ENCODE peak calls at places on chromosomes 1 and 21, in seven cellular contexts. C, I, X, Y, J, V and W are unnamed samples.

GRCh38 chr1:61782771-61783170 is 40.5 kb downstream of the PATJ start:
- DNase-seq in C (no peak), I (no peak), X (no peak), Y (peak), J (no peak), V (peak), W (no peak)

GRCh38 chr1:53625049-53625448 is 113.9 kb downstream of the GLIS1 start:
- DNase-seq in C (no peak), I (no peak), X (no peak), Y (no peak), J (peak), V (no peak), W (no peak)

GRCh38 chr1:6614019-6614952 is 755 bp downstream of the PHF13 start:
- DNase-seq in C (no peak), I (peak), X (no peak), Y (peak), J (no peak), V (peak), W (peak)

GRCh38 chr1:172343246-172344099 is 77.0 kb upstream of the C1orf105 start:
- DNase-seq in C (no peak), I (no peak), X (no peak), Y (peak), J (no peak), V (no peak), W (no peak)

GRCh38 chr1:7727816-7728477 is 43.1 kb upstream of the VAMP3 start:
- DNase-seq in C (no peak), I (no peak), X (no peak), Y (no peak), J (peak), V (no peak), W (no peak)

GRCh38 chr1:37945743-37946702 is 830 bp downstream of the INPP5B start:
- DNase-seq in C (no peak), I (peak), X (peak), Y (no peak), J (no peak), V (no peak), W (peak)

GRCh38 chr1:169601096-169601881 is 15.0 kb upstream of the F5 start:
- DNase-seq in C (no peak), I (no peak), X (no peak), Y (peak), J (no peak), V (no peak), W (no peak)

GRCh38 chr1:41868241-41868953 is 50.3 kb downstream of the HIVEP3 start:
- DNase-seq in C (no peak), I (no peak), X (no peak), Y (peak), J (no peak), V (no peak), W (no peak)

GRCh38 chr1:10980841-10981727 is 31.4 kb upstream of the TARDBP start:
- DNase-seq in C (no peak), I (peak), X (no peak), Y (no peak), J (peak), V (no peak), W (no peak)

GRCh38 chr1:76254165-76255043 is 179.9 kb downstream of the ST6GALNAC3 start:
- DNase-seq in C (no peak), I (no peak), X (no peak), Y (no peak), J (no peak), V (no peak), W (no peak)

GRCh38 chr21:26934383-26934782 is 32.5 kb downstream of the ADAMTS5 start:
- DNase-seq in C (no peak), I (no peak), X (no peak), Y (no peak), J (no peak), V (no peak), W (no peak)

GRCh38 chr1:150009604-150010387 is 730 bp downstream of the OTUD7B start:
- DNase-seq in C (peak), I (peak), X (peak), Y (peak), J (no peak), V (peak), W (peak)

GRCh38 chr1:235901461-235901860 is 34.8 kb upstream of the LYST start:
- DNase-seq in C (no peak), I (no peak), X (no peak), Y (no peak), J (no peak), V (no peak), W (no peak)

GRCh38 chr1:11981378-11982009 is 1.2 kb downstream of the MFN2 start:
- DNase-seq in C (no peak), I (no peak), X (no peak), Y (no peak), J (no peak), V (no peak), W (no peak)

GRCh38 chr21:31370893-31371652 is 27.0 kb upstream of the TIAM1 start:
- DNase-seq in C (no peak), I (peak), X (no peak), Y (no peak), J (no peak), V (no peak), W (no peak)

GRCh38 chr1:174022976-174023277 is 770 bp upstream of the RC3H1 start:
- DNase-seq in C (no peak), I (no peak), X (no peak), Y (no peak), J (no peak), V (no peak), W (no peak)

GRCh38 chr1:200890818-200891773 is 3.6 kb upstream of the INAVA start:
- DNase-seq in C (peak), I (no peak), X (peak), Y (peak), J (no peak), V (no peak), W (peak)

GRCh38 chr1:183223467-183223866 is 37.4 kb downstream of the LAMC2 start:
- DNase-seq in C (no peak), I (no peak), X (no peak), Y (no peak), J (no peak), V (no peak), W (no peak)

GRCh38 chr21:43280949-43281633 is 112.3 kb downstream of the CRYAA start:
- DNase-seq in C (no peak), I (peak), X (no peak), Y (no peak), J (no peak), V (no peak), W (no peak)

GRCh38 chr1:184649500-184649899 is 105.2 kb downstream of the EDEM3 start:
- DNase-seq in C (no peak), I (no peak), X (no peak), Y (peak), J (no peak), V (no peak), W (no peak)

GRCh38 chr1:194889310-194889709 is 1702.9 kb upstream of the B3GALT2 start:
- DNase-seq in C (no peak), I (no peak), X (no peak), Y (peak), J (no peak), V (no peak), W (no peak)

GRCh38 chr21:45444385-45444784 is 39.4 kb downstream of the COL18A1 start:
- DNase-seq in C (no peak), I (no peak), X (no peak), Y (no peak), J (no peak), V (no peak), W (no peak)

GRCh38 chr21:45441431-45442255 is 36.7 kb downstream of the COL18A1 start:
- DNase-seq in C (no peak), I (no peak), X (no peak), Y (no peak), J (no peak), V (no peak), W (no peak)

GRCh38 chr21:45442276-45442675 is 37.3 kb downstream of the COL18A1 start:
- DNase-seq in C (no peak), I (no peak), X (no peak), Y (no peak), J (no peak), V (no peak), W (no peak)

GRCh38 chr21:45445369-45445768 is 40.4 kb downstream of the COL18A1 start:
- DNase-seq in C (no peak), I (no peak), X (no peak), Y (no peak), J (no peak), V (no peak), W (no peak)

GRCh38 chr21:45443595-45444181 is 38.7 kb downstream of the COL18A1 start:
- DNase-seq in C (no peak), I (no peak), X (no peak), Y (no peak), J (peak), V (no peak), W (no peak)
- TF ChIP-seq CTCF in C (no peak), I (no peak), X (peak), Y (no peak), J (peak), V (no peak), W (no peak)

DNA sequence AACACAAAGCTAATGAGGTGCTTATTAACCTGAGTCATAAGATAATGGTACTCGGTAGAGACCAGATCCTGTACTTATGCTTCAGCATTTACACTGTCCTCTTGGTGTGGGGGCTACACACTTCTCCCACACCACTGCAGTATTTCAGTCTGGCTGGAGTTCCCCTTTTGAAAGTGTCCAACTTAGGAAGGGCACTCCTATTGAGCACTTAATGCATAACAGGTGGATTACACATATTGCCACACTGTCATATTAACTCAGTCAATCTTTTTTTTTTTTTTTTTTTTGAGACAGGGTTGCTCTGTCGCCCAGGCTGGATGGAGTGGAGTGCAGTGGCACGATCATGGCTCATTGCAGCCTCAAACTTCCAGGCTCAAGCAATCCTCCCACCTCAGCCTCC is 1.5 kb downstream of the GPATCH4 start:
- DNase-seq in C (no peak), I (no peak), X (no peak), Y (peak), J (no peak), V (no peak), W (no peak)
- TF ChIP-seq CTCF in C (no peak), I (no peak), X (no peak), Y (no peak), J (no peak), V (no peak), W (no peak)

GRCh38 chr1:170668301-170668789 is 4.4 kb downstream of the PRRX1 start:
- DNase-seq in C (no peak), I (no peak), X (peak), Y (peak), J (no peak), V (no peak), W (peak)

GRCh38 chr1:170671629-170671963 is 7.7 kb downstream of the PRRX1 start:
- DNase-seq in C (no peak), I (no peak), X (no peak), Y (no peak), J (no peak), V (no peak), W (no peak)

GRCh38 chr1:170669586-170670332 is 5.8 kb downstream of the PRRX1 start:
- DNase-seq in C (no peak), I (no peak), X (peak), Y (no peak), J (no peak), V (no peak), W (peak)

GRCh38 chr1:170669036-170669435 is 5.1 kb downstream of the PRRX1 start:
- DNase-seq in C (no peak), I (no peak), X (no peak), Y (no peak), J (no peak), V (no peak), W (no peak)

GRCh38 chr1:170670751-170671628 is 7.1 kb downstream of the PRRX1 start:
- DNase-seq in C (no peak), I (peak), X (peak), Y (peak), J (no peak), V (no peak), W (peak)
- TF ChIP-seq CTCF in C (peak), I (peak), X (peak), Y (peak), J (peak), V (no peak), W (peak)

GRCh38 chr1:202892501-202892900 is 3.6 kb upstream of the RABIF start:
- DNase-seq in C (no peak), I (no peak), X (no peak), Y (no peak), J (no peak), V (no peak), W (no peak)

GRCh38 chr1:202888204-202888506 is 794 bp downstream of the RABIF start:
- DNase-seq in C (no peak), I (no peak), X (no peak), Y (no peak), J (no peak), V (no peak), W (no peak)

GRCh38 chr1:202890392-202890791 is 1.4 kb upstream of the RABIF start:
- DNase-seq in C (no peak), I (no peak), X (no peak), Y (no peak), J (no peak), V (no peak), W (no peak)

GRCh38 chr1:202888507-202889360 is at the start of gene RABIF:
- DNase-seq in C (peak), I (peak), X (peak), Y (peak), J (peak), V (peak), W (peak)
- TF ChIP-seq CTCF in C (no peak), I (peak), X (peak), Y (no peak), J (peak), V (no peak), W (no peak)

GRCh38 chr1:67651031-67651430 is 34.0 kb upstream of the GADD45A start:
- DNase-seq in C (no peak), I (no peak), X (no peak), Y (no peak), J (no peak), V (no peak), W (no peak)

GRCh38 chr1:67647036-67647798 is 37.8 kb upstream of the GADD45A start:
- DNase-seq in C (no peak), I (no peak), X (no peak), Y (no peak), J (no peak), V (no peak), W (no peak)

GRCh38 chr1:67650061-67650460 is 34.9 kb upstream of the GADD45A start:
- DNase-seq in C (no peak), I (no peak), X (no peak), Y (no peak), J (no peak), V (no peak), W (no peak)

GRCh38 chr1:67647814-67648358 is 37.1 kb upstream of the GADD45A start:
- DNase-seq in C (no peak), I (no peak), X (no peak), Y (no peak), J (no peak), V (no peak), W (no peak)

GRCh38 chr1:67648582-67649326 is 36.2 kb upstream of the GADD45A start:
- DNase-seq in C (no peak), I (no peak), X (peak), Y (no peak), J (no peak), V (no peak), W (no peak)
- TF ChIP-seq CTCF in C (peak), I (no peak), X (peak), Y (no peak), J (no peak), V (no peak), W (no peak)

GRCh38 chr1:192311281-192311680 is 5.5 kb upstream of the RGS21 start:
- DNase-seq in C (peak), I (no peak), X (no peak), Y (peak), J (no peak), V (no peak), W (no peak)
- TF ChIP-seq CTCF in C (peak), I (peak), X (peak), Y (peak), J (peak), V (no peak), W (no peak)